ENCODE peak calls at places on chromosome 14, in seven cellular contexts. H, L, V, B, J, A and E are unnamed samples.
A peak's percentile ranks its signal among the peaks of the same experiment; 100 is the strongest.

GRCh38 chr14:36502558-36503508 is 17.2 kb downstream of the NKX2-1 start:
- DNase-seq in J (no peak), V (no peak), H (no peak), A (no peak), B (no peak), L (no peak), E (no peak)

GRCh38 chr14:67426161-67426560 is 14.2 kb upstream of the PLEK2 start:
- DNase-seq in B (no peak), H (no peak), L (no peak), V (no peak), J (no peak), A (no peak), E (no peak)

GRCh38 chr14:65421201-65421981 is 8.9 kb downstream of the FUT8 start:
- DNase-seq in A (no peak), B (peak; percentile 87), V (no peak), J (no peak), H (no peak), L (peak; percentile 78), E (no peak)

GRCh38 chr14:58705066-58705465 is 67.3 kb downstream of the DACT1 start:
- DNase-seq in H (no peak), A (no peak), L (no peak), V (no peak), J (no peak), B (no peak), E (no peak)

GRCh38 chr14:42855159-42855558 is 1248.5 kb downstream of the LRFN5 start:
- DNase-seq in V (no peak), A (no peak), L (peak; percentile 2), B (no peak), H (no peak), J (peak; percentile 12), E (no peak)

GRCh38 chr14:66910306-66910705 is 278.9 kb upstream of the GARIN2 start:
- DNase-seq in A (no peak), L (peak; percentile 29), B (no peak), J (no peak), H (no peak), V (no peak), E (no peak)

GRCh38 chr14:71231521-71232393 is 324.5 kb downstream of the PCNX1 start:
- DNase-seq in B (no peak), L (no peak), J (no peak), V (no peak), A (no peak), H (no peak), E (peak; percentile 68)

GRCh38 chr14:68865542-68865941 is 72.7 kb upstream of the ZFP36L1 start:
- DNase-seq in J (no peak), A (no peak), H (no peak), B (no peak), L (no peak), V (no peak), E (no peak)

GRCh38 chr14:91911474-91912032 is 35.9 kb downstream of the FBLN5 start:
- DNase-seq in A (peak; percentile 71), H (no peak), V (no peak), J (peak; percentile 85), L (peak; percentile 33), B (no peak), E (peak; percentile 53)

GRCh38 chr14:64722842-64723447 is 18.7 kb downstream of the PLEKHG3 start:
- DNase-seq in J (no peak), V (peak; percentile 41), B (no peak), H (no peak), L (no peak), A (peak; percentile 62), E (no peak)

GRCh38 chr14:103067231-103067954 is 10.0 kb upstream of the CDC42BPB start:
- DNase-seq in A (no peak), B (peak; percentile 71), V (no peak), L (peak; percentile 38), J (peak; percentile 72), H (no peak), E (no peak)

GRCh38 chr14:103070971-103071542 is 13.0 kb upstream of the LBHD2 start:
- DNase-seq in B (no peak), V (no peak), J (no peak), L (no peak), A (no peak), H (no peak), E (no peak)

GRCh38 chr14:103070263-103070885 is 13.0 kb upstream of the CDC42BPB start:
- DNase-seq in V (no peak), L (no peak), B (no peak), J (no peak), H (no peak), A (no peak), E (no peak)

GRCh38 chr14:103066399-103066798 is 9.1 kb upstream of the CDC42BPB start:
- DNase-seq in H (no peak), V (no peak), L (no peak), J (peak; percentile 53), A (no peak), B (no peak), E (no peak)

DNA sequence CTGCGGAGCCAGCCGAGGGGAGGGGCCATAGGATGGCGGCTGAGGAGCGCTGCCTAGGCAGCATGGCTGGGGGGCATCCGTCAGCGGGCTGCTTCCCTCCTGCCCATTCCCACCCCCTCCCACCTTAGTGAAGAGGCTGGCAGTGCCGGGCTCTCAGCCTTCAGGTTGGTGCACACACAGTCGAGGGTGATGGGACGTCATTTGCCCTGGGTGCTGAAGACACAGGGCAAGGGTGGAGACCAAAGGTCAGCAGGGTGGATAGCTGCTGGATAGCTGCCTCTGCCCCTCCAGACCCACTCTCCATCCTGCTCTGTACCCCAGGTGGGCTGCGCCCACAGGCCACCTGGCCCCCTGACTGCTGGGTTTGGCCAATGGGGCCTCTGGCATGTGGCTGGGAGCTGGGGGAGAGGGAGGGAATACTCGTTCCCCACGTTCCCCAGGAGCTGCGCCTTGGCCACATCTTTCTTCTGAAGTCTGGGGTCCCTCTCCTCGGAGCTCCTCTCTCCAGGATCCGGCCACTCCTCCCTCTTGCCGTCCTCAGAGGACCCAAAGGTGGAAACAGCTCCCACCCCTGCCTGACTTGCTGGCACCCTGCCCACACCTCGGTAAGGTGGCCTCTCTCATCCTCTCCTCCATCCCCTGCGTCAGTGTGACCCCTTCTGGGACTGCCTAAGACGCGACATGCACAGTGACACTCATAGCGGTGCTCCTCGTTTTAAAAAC is 11.2 kb upstream of the CDC42BPB start:
- DNase-seq in J (no peak), V (no peak), H (no peak), L (no peak), B (no peak), A (no peak), E (no peak)
- TF ChIP-seq CTCF in J (no peak), V (no peak), H (no peak), L (no peak), B (no peak), A (no peak), E (no peak)

DNA sequence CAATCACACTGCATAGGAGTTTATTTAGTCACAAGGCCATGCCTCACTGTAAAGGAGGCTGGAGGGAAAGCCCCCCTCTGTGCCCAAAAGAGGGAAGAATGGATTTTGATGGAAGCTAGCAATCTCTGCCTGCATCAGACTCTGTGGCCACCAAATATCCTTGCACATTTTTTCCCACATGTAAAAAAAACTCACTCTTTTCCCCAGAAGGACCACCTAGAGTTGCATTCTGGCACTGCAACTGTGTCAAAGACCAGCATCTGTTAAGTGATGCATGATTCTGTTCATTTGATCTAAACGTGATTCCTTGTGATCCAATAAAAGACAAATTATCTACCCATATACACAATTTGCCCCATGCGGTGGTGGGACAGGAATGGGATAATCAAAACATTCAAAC is 8.0 kb downstream of the RHOJ start:
- DNase-seq in B (no peak), L (no peak), V (no peak), J (no peak), A (no peak), H (no peak), E (no peak)
- TF ChIP-seq CTCF in B (peak; percentile 3), L (peak; percentile 7), V (no peak), J (no peak), A (no peak), H (no peak), E (no peak)

GRCh38 chr14:35292051-35292769 is at the start of gene PSMA6:
- DNase-seq in V (peak; percentile 99), J (peak; percentile 99), A (peak; percentile 99), L (peak; percentile 99), H (peak; percentile 96), B (peak; percentile 96), E (peak; percentile 94)
- TF ChIP-seq CTCF in V (no peak), J (no peak), A (no peak), L (no peak), H (no peak), B (no peak), E (no peak)

GRCh38 chr14:49923881-49924280 is 31.0 kb downstream of the ARF6 start:
- DNase-seq in J (no peak), L (no peak), H (no peak), A (no peak), B (no peak), V (no peak), E (no peak)

GRCh38 chr14:49926803-49927202 is 33.9 kb downstream of the ARF6 start:
- DNase-seq in J (no peak), H (no peak), L (no peak), B (no peak), A (no peak), V (no peak), E (no peak)

GRCh38 chr14:49923442-49923841 is 30.6 kb downstream of the ARF6 start:
- DNase-seq in A (no peak), B (no peak), H (no peak), L (no peak), V (no peak), J (no peak), E (no peak)

GRCh38 chr14:49928010-49928409 is 35.1 kb downstream of the ARF6 start:
- DNase-seq in L (peak; percentile 36), V (no peak), H (no peak), A (no peak), J (no peak), B (no peak), E (no peak)

GRCh38 chr14:49924852-49925251 is 32.0 kb downstream of the ARF6 start:
- DNase-seq in H (no peak), J (no peak), B (no peak), V (no peak), L (no peak), A (no peak), E (no peak)
- TF ChIP-seq CTCF in H (no peak), J (no peak), B (no peak), V (no peak), L (no peak), A (no peak), E (no peak)

DNA sequence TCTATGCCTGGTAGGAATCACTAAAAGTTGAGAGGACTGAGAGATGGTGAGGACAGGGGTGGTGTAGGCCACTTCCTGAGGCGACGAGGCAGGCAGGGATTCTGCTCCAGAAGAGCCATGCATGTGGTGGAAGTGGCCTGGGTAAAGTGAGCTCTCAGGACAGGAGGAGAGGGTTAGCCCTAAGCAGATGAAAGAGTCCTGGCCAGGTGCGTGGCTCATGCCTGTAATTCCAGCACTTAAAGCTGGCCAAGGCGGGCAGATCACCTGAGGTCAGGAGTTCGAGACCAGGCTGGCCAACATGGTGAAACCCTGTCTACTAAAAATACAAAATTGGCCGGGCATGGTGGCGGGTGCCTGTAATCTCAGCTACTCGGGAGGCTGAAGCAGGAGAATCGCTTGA is 8.5 kb downstream of the HSP90AA1 start:
- DNase-seq in L (no peak), A (no peak), V (no peak), J (no peak), H (no peak), B (no peak), E (no peak)
- TF ChIP-seq CTCF in L (no peak), A (no peak), V (no peak), J (no peak), H (no peak), B (no peak), E (no peak)